ENCODE peak calls at places on chromosomes 4 and X, in seven cellular contexts. One of them, this sample, is unnamed.

GRCh38 chr4:5052424-5052702 is 1.1 kb downstream of the STK32B start:
- DNase-seq in foreskin fibroblast: no peak
- DNase-seq in cardiac muscle cell: no peak
- DNase-seq in prostate gland: no peak
- DNase-seq in IMR-90: no peak
- DNase-seq in choroid plexus epithelial cell: no peak
- DNase-seq in heart right ventricle: no peak
- DNase-seq in this sample: no peak

GRCh38 chr4:101801957-101802356 is 11.4 kb downstream of the BANK1 start:
- DNase-seq in foreskin fibroblast: no peak
- DNase-seq in cardiac muscle cell: no peak
- DNase-seq in prostate gland: no peak
- DNase-seq in IMR-90: no peak
- DNase-seq in choroid plexus epithelial cell: no peak
- DNase-seq in heart right ventricle: no peak
- DNase-seq in this sample: no peak

GRCh38 chrX:119726900-119727555 is 31.4 kb upstream of the SOWAHD start:
- DNase-seq in foreskin fibroblast: no peak
- DNase-seq in cardiac muscle cell: no peak
- DNase-seq in prostate gland: no peak
- DNase-seq in IMR-90: no peak
- DNase-seq in choroid plexus epithelial cell: no peak
- DNase-seq in heart right ventricle: no peak
- DNase-seq in this sample: no peak

GRCh38 chr4:85953651-85954018 is 406.2 kb downstream of the MAPK10 start:
- DNase-seq in foreskin fibroblast: peak
- DNase-seq in cardiac muscle cell: peak
- DNase-seq in prostate gland: no peak
- DNase-seq in IMR-90: peak
- DNase-seq in choroid plexus epithelial cell: peak
- DNase-seq in heart right ventricle: no peak
- DNase-seq in this sample: peak

GRCh38 chrX:130975947-130976346 is 72.9 kb upstream of the ENOX2 start:
- DNase-seq in foreskin fibroblast: no peak
- DNase-seq in cardiac muscle cell: peak
- DNase-seq in prostate gland: peak
- DNase-seq in IMR-90: peak
- DNase-seq in choroid plexus epithelial cell: peak
- DNase-seq in heart right ventricle: peak
- DNase-seq in this sample: no peak

GRCh38 chr4:84393193-84393592 is 105.9 kb downstream of the NKX6-1 start:
- DNase-seq in foreskin fibroblast: no peak
- DNase-seq in cardiac muscle cell: no peak
- DNase-seq in prostate gland: no peak
- DNase-seq in IMR-90: no peak
- DNase-seq in choroid plexus epithelial cell: no peak
- DNase-seq in heart right ventricle: no peak
- DNase-seq in this sample: no peak

GRCh38 chr4:109207060-109207459 is 95.4 kb downstream of the COL25A1 start:
- DNase-seq in foreskin fibroblast: peak
- DNase-seq in cardiac muscle cell: peak
- DNase-seq in prostate gland: no peak
- DNase-seq in IMR-90: peak
- DNase-seq in choroid plexus epithelial cell: peak
- DNase-seq in heart right ventricle: no peak
- DNase-seq in this sample: no peak

GRCh38 chr4:8332038-8332857 is 62.7 kb downstream of the HTRA3 start:
- DNase-seq in foreskin fibroblast: no peak
- DNase-seq in cardiac muscle cell: no peak
- DNase-seq in prostate gland: no peak
- DNase-seq in IMR-90: no peak
- DNase-seq in choroid plexus epithelial cell: no peak
- DNase-seq in heart right ventricle: no peak
- DNase-seq in this sample: no peak

GRCh38 chrX:72247206-72247944 is 8.5 kb upstream of the ERCC6L start:
- DNase-seq in foreskin fibroblast: no peak
- DNase-seq in cardiac muscle cell: peak
- DNase-seq in prostate gland: no peak
- DNase-seq in IMR-90: peak
- DNase-seq in choroid plexus epithelial cell: peak
- DNase-seq in heart right ventricle: peak
- DNase-seq in this sample: no peak

GRCh38 chr4:48400416-48400815 is 59.1 kb downstream of the SLAIN2 start:
- DNase-seq in foreskin fibroblast: no peak
- DNase-seq in cardiac muscle cell: no peak
- DNase-seq in prostate gland: no peak
- DNase-seq in IMR-90: no peak
- DNase-seq in choroid plexus epithelial cell: no peak
- DNase-seq in heart right ventricle: no peak
- DNase-seq in this sample: no peak

GRCh38 chrX:13894888-13895564 is 78.1 kb upstream of the GPM6B start:
- DNase-seq in foreskin fibroblast: peak
- DNase-seq in cardiac muscle cell: peak
- DNase-seq in prostate gland: no peak
- DNase-seq in IMR-90: peak
- DNase-seq in choroid plexus epithelial cell: no peak
- DNase-seq in heart right ventricle: no peak
- DNase-seq in this sample: no peak

GRCh38 chr4:174521800-174522182 is 497 bp downstream of the HPGD start:
- DNase-seq in foreskin fibroblast: no peak
- DNase-seq in cardiac muscle cell: no peak
- DNase-seq in prostate gland: peak
- DNase-seq in IMR-90: no peak
- DNase-seq in choroid plexus epithelial cell: no peak
- DNase-seq in heart right ventricle: peak
- DNase-seq in this sample: no peak

GRCh38 chr4:121030151-121030550 is 42.2 kb downstream of the NDNF start:
- DNase-seq in foreskin fibroblast: no peak
- DNase-seq in cardiac muscle cell: no peak
- DNase-seq in prostate gland: no peak
- DNase-seq in IMR-90: no peak
- DNase-seq in choroid plexus epithelial cell: no peak
- DNase-seq in heart right ventricle: no peak
- DNase-seq in this sample: no peak

GRCh38 chrX:110036162-110037033 is 33.5 kb downstream of the TMEM164 start:
- DNase-seq in foreskin fibroblast: no peak
- DNase-seq in cardiac muscle cell: no peak
- DNase-seq in prostate gland: no peak
- DNase-seq in IMR-90: no peak
- DNase-seq in choroid plexus epithelial cell: no peak
- DNase-seq in heart right ventricle: no peak
- DNase-seq in this sample: no peak

GRCh38 chr4:81650871-81651270 is 179.2 kb upstream of the RASGEF1B start:
- DNase-seq in foreskin fibroblast: no peak
- DNase-seq in cardiac muscle cell: peak
- DNase-seq in prostate gland: peak
- DNase-seq in IMR-90: no peak
- DNase-seq in choroid plexus epithelial cell: peak
- DNase-seq in heart right ventricle: no peak
- DNase-seq in this sample: no peak

GRCh38 chr4:40228497-40229365 is 31.9 kb downstream of the RHOH start:
- DNase-seq in foreskin fibroblast: no peak
- DNase-seq in cardiac muscle cell: no peak
- DNase-seq in prostate gland: no peak
- DNase-seq in IMR-90: no peak
- DNase-seq in choroid plexus epithelial cell: peak
- DNase-seq in heart right ventricle: no peak
- DNase-seq in this sample: no peak

GRCh38 chr4:107098403-107098802 is 62.3 kb upstream of the DKK2 start:
- DNase-seq in foreskin fibroblast: no peak
- DNase-seq in cardiac muscle cell: no peak
- DNase-seq in prostate gland: peak
- DNase-seq in IMR-90: no peak
- DNase-seq in choroid plexus epithelial cell: no peak
- DNase-seq in heart right ventricle: no peak
- DNase-seq in this sample: no peak

GRCh38 chr4:34512631-34513030 is 1731.7 kb downstream of the ARAP2 start:
- DNase-seq in foreskin fibroblast: no peak
- DNase-seq in cardiac muscle cell: no peak
- DNase-seq in prostate gland: no peak
- DNase-seq in IMR-90: no peak
- DNase-seq in choroid plexus epithelial cell: no peak
- DNase-seq in heart right ventricle: no peak
- DNase-seq in this sample: no peak

GRCh38 chr4:147786031-147786430 is 54.1 kb downstream of the ARHGAP10 start:
- DNase-seq in foreskin fibroblast: no peak
- DNase-seq in cardiac muscle cell: no peak
- DNase-seq in prostate gland: no peak
- DNase-seq in IMR-90: no peak
- DNase-seq in choroid plexus epithelial cell: peak
- DNase-seq in heart right ventricle: no peak
- DNase-seq in this sample: no peak

GRCh38 chr4:127993150-127993549 is 27.9 kb downstream of the ABHD18 start:
- DNase-seq in foreskin fibroblast: no peak
- DNase-seq in cardiac muscle cell: no peak
- DNase-seq in prostate gland: no peak
- DNase-seq in IMR-90: no peak
- DNase-seq in choroid plexus epithelial cell: no peak
- DNase-seq in heart right ventricle: no peak
- DNase-seq in this sample: no peak

GRCh38 chr4:24137963-24138601 is 248.2 kb upstream of the PPARGC1A start:
- DNase-seq in foreskin fibroblast: no peak
- DNase-seq in cardiac muscle cell: no peak
- DNase-seq in prostate gland: peak
- DNase-seq in IMR-90: no peak
- DNase-seq in choroid plexus epithelial cell: no peak
- DNase-seq in heart right ventricle: no peak
- DNase-seq in this sample: no peak

GRCh38 chr4:169202143-169202699 is 68.5 kb downstream of the SH3RF1 start:
- DNase-seq in foreskin fibroblast: no peak
- DNase-seq in cardiac muscle cell: no peak
- DNase-seq in prostate gland: no peak
- DNase-seq in IMR-90: no peak
- DNase-seq in choroid plexus epithelial cell: peak
- DNase-seq in heart right ventricle: no peak
- DNase-seq in this sample: no peak

GRCh38 chr4:98260047-98260578 is 1.1 kb upstream of the RAP1GDS1 start:
- DNase-seq in foreskin fibroblast: no peak
- DNase-seq in cardiac muscle cell: no peak
- DNase-seq in prostate gland: peak
- DNase-seq in IMR-90: peak
- DNase-seq in choroid plexus epithelial cell: peak
- DNase-seq in heart right ventricle: no peak
- DNase-seq in this sample: no peak

GRCh38 chr4:111630705-111631104 is 514.5 kb upstream of the FAM241A start:
- DNase-seq in foreskin fibroblast: no peak
- DNase-seq in cardiac muscle cell: peak
- DNase-seq in prostate gland: no peak
- DNase-seq in IMR-90: peak
- DNase-seq in choroid plexus epithelial cell: peak
- DNase-seq in heart right ventricle: no peak
- DNase-seq in this sample: no peak

GRCh38 chr4:165312506-165312905 is 15.0 kb upstream of the MSMO1 start:
- DNase-seq in foreskin fibroblast: peak
- DNase-seq in cardiac muscle cell: peak
- DNase-seq in prostate gland: no peak
- DNase-seq in IMR-90: peak
- DNase-seq in choroid plexus epithelial cell: peak
- DNase-seq in heart right ventricle: no peak
- DNase-seq in this sample: no peak

GRCh38 chrX:23332101-23332887 is 2.4 kb upstream of the PTCHD1 start:
- DNase-seq in foreskin fibroblast: no peak
- DNase-seq in cardiac muscle cell: no peak
- DNase-seq in prostate gland: peak
- DNase-seq in IMR-90: no peak
- DNase-seq in choroid plexus epithelial cell: no peak
- DNase-seq in heart right ventricle: no peak
- DNase-seq in this sample: no peak

GRCh38 chr4:143407475-143407874 is 70.8 kb downstream of the GAB1 start:
- DNase-seq in foreskin fibroblast: no peak
- DNase-seq in cardiac muscle cell: no peak
- DNase-seq in prostate gland: no peak
- DNase-seq in IMR-90: no peak
- DNase-seq in choroid plexus epithelial cell: peak
- DNase-seq in heart right ventricle: no peak
- DNase-seq in this sample: no peak
- H3K4me3 ChIP-seq in foreskin fibroblast: no peak
- H3K4me3 ChIP-seq in cardiac muscle cell: no peak
- H3K4me3 ChIP-seq in prostate gland: no peak
- H3K4me3 ChIP-seq in IMR-90: no peak
- H3K4me3 ChIP-seq in choroid plexus epithelial cell: no peak
- H3K4me3 ChIP-seq in heart right ventricle: no peak
- H3K4me3 ChIP-seq in this sample: no peak

DNA sequence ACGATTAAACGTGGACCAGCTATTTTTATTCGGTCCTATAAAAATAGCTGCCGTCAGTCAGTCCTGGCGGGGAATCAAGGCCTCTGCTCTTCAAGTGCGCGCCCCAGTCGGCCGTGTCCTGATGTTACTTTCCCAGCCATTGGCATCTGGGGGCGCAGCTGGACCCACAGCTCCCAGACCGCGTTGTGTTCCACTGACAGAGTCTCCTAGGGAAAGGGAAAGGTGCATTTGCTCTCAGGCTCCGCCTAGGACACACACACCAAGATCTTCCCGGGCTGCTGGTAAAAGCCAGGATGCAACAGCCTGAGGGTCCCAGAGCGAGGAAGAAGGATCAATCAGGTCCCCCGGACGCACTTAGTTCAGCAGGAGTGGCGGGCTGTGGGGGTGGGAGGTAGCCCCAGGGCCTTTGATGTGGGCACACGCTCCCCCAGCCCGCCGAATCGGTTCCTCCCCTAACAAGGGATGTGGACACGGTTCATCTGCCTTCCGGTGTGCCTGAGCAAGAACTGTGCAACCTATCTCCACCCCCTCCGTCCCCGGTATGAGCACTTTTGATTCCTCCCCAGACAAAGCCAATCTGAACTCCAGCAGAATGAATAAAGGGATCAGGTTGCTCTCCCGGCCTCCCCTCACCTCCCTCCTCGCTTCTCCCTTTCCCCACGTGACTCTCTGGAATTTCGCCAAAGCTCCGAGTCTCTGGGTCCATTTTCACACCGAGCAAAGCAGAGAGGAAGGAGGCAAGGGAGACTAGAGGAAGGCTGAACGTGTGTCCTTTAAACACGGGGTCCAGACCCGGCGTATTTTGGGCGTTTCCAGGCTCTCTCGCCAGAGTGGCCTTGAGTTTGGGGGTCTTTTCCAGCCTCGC is 626 bp upstream of the FRAS1 start:
- DNase-seq in foreskin fibroblast: peak
- DNase-seq in cardiac muscle cell: peak
- DNase-seq in prostate gland: peak
- DNase-seq in IMR-90: peak
- DNase-seq in choroid plexus epithelial cell: peak
- DNase-seq in heart right ventricle: peak
- DNase-seq in this sample: peak
- H3K4me3 ChIP-seq in foreskin fibroblast: peak
- H3K4me3 ChIP-seq in cardiac muscle cell: peak
- H3K4me3 ChIP-seq in prostate gland: peak
- H3K4me3 ChIP-seq in IMR-90: peak
- H3K4me3 ChIP-seq in choroid plexus epithelial cell: peak
- H3K4me3 ChIP-seq in heart right ventricle: peak
- H3K4me3 ChIP-seq in this sample: peak

GRCh38 chr4:100479971-100480370 is 37.9 kb downstream of the EMCN start:
- DNase-seq in foreskin fibroblast: no peak
- DNase-seq in cardiac muscle cell: no peak
- DNase-seq in prostate gland: no peak
- DNase-seq in IMR-90: no peak
- DNase-seq in choroid plexus epithelial cell: no peak
- DNase-seq in heart right ventricle: no peak
- DNase-seq in this sample: no peak
- H3K4me3 ChIP-seq in foreskin fibroblast: no peak
- H3K4me3 ChIP-seq in cardiac muscle cell: no peak
- H3K4me3 ChIP-seq in prostate gland: no peak
- H3K4me3 ChIP-seq in IMR-90: no peak
- H3K4me3 ChIP-seq in choroid plexus epithelial cell: no peak
- H3K4me3 ChIP-seq in heart right ventricle: no peak
- H3K4me3 ChIP-seq in this sample: no peak

GRCh38 chrX:40012039-40012799 is 85.5 kb downstream of the BCOR start:
- DNase-seq in foreskin fibroblast: peak
- DNase-seq in cardiac muscle cell: peak
- DNase-seq in prostate gland: peak
- DNase-seq in IMR-90: peak
- DNase-seq in choroid plexus epithelial cell: peak
- DNase-seq in heart right ventricle: peak
- DNase-seq in this sample: no peak
- H3K4me3 ChIP-seq in foreskin fibroblast: no peak
- H3K4me3 ChIP-seq in cardiac muscle cell: no peak
- H3K4me3 ChIP-seq in prostate gland: no peak
- H3K4me3 ChIP-seq in IMR-90: no peak
- H3K4me3 ChIP-seq in choroid plexus epithelial cell: peak
- H3K4me3 ChIP-seq in heart right ventricle: peak
- H3K4me3 ChIP-seq in this sample: peak

This sample was measured in epithelial cell of proximal tubule.